ENCODE peak calls at places on chromosome 7, in nine cellular contexts. R, D, J, T, G, N, V, S and I are unnamed samples.
A peak's percentile ranks its signal among the peaks of the same experiment; 100 is the strongest.

GRCh38 chr7:150333659-150334058 is 7.8 kb downstream of the RARRES2 start:
- DNase-seq in R (no peak), D (no peak), J (no peak), T (no peak), G (no peak), N (no peak), V (no peak), S (no peak), I (no peak)

GRCh38 chr7:80134536-80135305 is at the start of gene GNAI1:
- DNase-seq in R (peak; percentile 88), D (peak; percentile 82), J (peak; percentile 81), T (peak; percentile 85), G (peak; percentile 62), N (peak; percentile 74), V (peak; percentile 64), S (peak; percentile 71), I (peak; percentile 91)

GRCh38 chr7:26588511-26588910 is 275.9 kb downstream of the SKAP2 start:
- DNase-seq in R (no peak), D (no peak), J (no peak), T (no peak), G (no peak), N (no peak), V (no peak), S (no peak), I (no peak)

GRCh38 chr7:120442838-120443237 is 169.9 kb downstream of the KCND2 start:
- DNase-seq in R (no peak), D (no peak), J (no peak), T (no peak), G (no peak), N (no peak), V (no peak), S (no peak), I (no peak)

GRCh38 chr7:34612671-34613070 is 45.3 kb upstream of the NPSR1 start:
- DNase-seq in R (peak; percentile 10), D (no peak), J (no peak), T (peak; percentile 54), G (no peak), N (no peak), V (no peak), S (no peak), I (peak; percentile 34)

GRCh38 chr7:19112290-19113000 is 5.0 kb downstream of the TWIST1 start:
- DNase-seq in R (peak; percentile 74), D (peak; percentile 85), J (peak; percentile 73), T (peak; percentile 41), G (no peak), N (peak; percentile 57), V (peak; percentile 24), S (no peak), I (no peak)

GRCh38 chr7:155292680-155293226 is 4.9 kb upstream of the INSIG1 start:
- DNase-seq in R (no peak), D (no peak), J (no peak), T (no peak), G (no peak), N (no peak), V (no peak), S (no peak), I (no peak)

GRCh38 chr7:91082854-91083495 is 181.3 kb upstream of the FZD1 start:
- DNase-seq in R (peak; percentile 62), D (no peak), J (peak; percentile 73), T (no peak), G (no peak), N (peak; percentile 62), V (no peak), S (no peak), I (no peak)

GRCh38 chr7:140084142-140084655 is 21.4 kb upstream of the PARP12 start:
- DNase-seq in R (no peak), D (no peak), J (no peak), T (no peak), G (no peak), N (no peak), V (no peak), S (no peak), I (no peak)

GRCh38 chr7:137967143-137968018 is 34.5 kb downstream of the CREB3L2 start:
- DNase-seq in R (peak; percentile 71), D (peak; percentile 45), J (peak; percentile 48), T (peak; percentile 86), G (no peak), N (peak; percentile 80), V (no peak), S (no peak), I (peak; percentile 62)

DNA sequence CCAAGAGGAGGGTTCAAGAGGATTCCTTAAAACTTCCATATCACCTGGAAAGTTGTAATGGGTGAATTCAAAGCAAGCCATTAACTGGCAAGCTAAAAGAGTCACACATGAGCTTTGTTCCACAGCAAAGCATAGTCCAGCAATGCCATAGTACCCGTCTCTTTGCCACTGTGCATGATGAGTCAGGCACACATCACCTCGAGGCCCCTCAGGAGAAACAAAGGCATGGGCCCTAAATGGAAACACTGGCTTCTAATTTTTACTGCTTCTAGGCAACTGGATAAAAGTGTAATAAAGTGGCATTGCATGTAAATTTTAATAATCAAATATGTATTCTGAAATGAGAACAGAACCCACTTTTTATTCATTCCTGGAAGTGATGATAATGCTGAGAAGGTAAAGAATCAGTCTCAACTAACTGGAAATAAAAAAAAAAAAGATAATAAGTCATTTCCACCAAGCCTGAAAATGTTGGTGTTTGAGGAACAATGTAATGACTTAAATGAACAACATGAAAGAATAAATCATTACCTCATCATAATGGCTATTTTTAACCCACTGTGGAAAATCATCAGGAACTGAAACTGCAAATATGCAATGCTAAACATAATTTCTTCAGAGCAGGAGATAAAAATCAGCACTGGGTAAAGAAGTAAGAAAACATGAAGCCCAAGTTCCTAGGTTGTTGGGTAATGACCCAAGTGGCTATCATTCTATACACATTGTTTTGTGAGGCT is 104.9 kb downstream of the CDK6 start:
- DNase-seq in R (peak; percentile 52), D (peak; percentile 54), J (peak; percentile 47), T (no peak), G (no peak), N (peak; percentile 45), V (no peak), S (no peak), I (no peak)
- H3K4me1 ChIP-seq in R (peaks cover 66% of the 10 kb centered on the region), D (peaks cover 42% of the 10 kb centered on the region), J (peaks cover 2% of the 10 kb centered on the region), T (no peaks in the 10 kb centered on the region), G (no peaks in the 10 kb centered on the region), N (peaks cover 15% of the 10 kb centered on the region), V (no peaks in the 10 kb centered on the region), S (peaks cover 6% of the 10 kb centered on the region), I (peaks cover 50% of the 10 kb centered on the region)

GRCh38 chr7:45567713-45568112 is 6.5 kb upstream of the ADCY1 start:
- DNase-seq in R (no peak), D (no peak), J (no peak), T (no peak), G (no peak), N (no peak), V (no peak), S (no peak), I (no peak)

GRCh38 chr7:45566386-45566785 is 7.8 kb upstream of the ADCY1 start:
- DNase-seq in R (no peak), D (no peak), J (no peak), T (no peak), G (no peak), N (no peak), V (no peak), S (no peak), I (no peak)

GRCh38 chr7:45569290-45569685 is 4.9 kb upstream of the ADCY1 start:
- DNase-seq in R (no peak), D (no peak), J (no peak), T (no peak), G (no peak), N (no peak), V (no peak), S (no peak), I (no peak)

GRCh38 chr7:45570797-45571196 is 3.4 kb upstream of the ADCY1 start:
- DNase-seq in R (no peak), D (no peak), J (no peak), T (no peak), G (no peak), N (no peak), V (no peak), S (no peak), I (no peak)

DNA sequence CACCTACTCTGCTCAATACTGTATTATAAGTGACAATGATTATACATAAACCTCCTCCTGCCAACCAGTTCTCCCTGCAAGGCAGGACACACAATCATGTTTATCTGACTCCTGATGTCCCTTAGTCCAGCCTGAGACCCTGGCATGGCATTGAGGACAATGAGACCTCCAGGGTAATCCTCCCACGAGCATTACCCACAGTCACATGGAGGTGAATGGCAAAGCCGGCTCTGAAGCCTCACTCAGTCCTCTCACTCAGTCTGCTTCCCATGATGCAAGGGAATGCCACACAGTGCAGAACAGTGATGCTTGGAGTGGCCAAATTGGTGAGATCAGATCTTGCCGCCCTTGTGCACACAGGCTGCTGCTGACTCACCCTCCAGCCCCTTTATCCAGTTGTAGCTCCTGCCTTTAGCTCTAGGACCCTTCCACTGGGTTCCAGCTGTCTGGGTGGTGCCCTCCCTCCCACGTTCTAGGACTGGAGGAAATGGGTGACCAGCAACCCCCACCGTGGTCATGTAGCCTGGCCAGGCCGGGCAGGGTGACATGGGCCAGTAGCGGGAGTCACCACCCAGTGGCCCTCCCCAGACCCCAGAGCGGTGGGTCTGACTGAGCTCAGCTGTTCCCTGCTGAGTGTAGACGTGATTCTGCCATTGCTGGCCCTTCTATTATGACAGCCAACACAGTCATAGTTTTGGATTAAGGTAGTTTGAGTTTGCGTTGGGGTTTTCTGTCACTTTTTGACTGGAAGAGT is 5.5 kb upstream of the ADCY1 start:
- DNase-seq in R (no peak), D (no peak), J (no peak), T (no peak), G (no peak), N (no peak), V (no peak), S (no peak), I (no peak)
- H3K27ac ChIP-seq in R (no peak overlapping the region), D (no peak overlapping the region), J (no peak overlapping the region), T (no peak overlapping the region), G (no peak overlapping the region), N (no peak overlapping the region), V (no peak overlapping the region), S (no peak overlapping the region), I (no peak overlapping the region)

GRCh38 chr7:4711093-4711492 is 29.0 kb downstream of the FOXK1 start:
- DNase-seq in R (no peak), D (no peak), J (no peak), T (no peak), G (no peak), N (no peak), V (no peak), S (no peak), I (no peak)
- H3K4me1 ChIP-seq in R (peaks cover 61% of the 10 kb centered on the region), D (peaks cover 20% of the 10 kb centered on the region), J (peaks cover 9% of the 10 kb centered on the region), T (peaks cover 11% of the 10 kb centered on the region), G (peaks cover 54% of the 10 kb centered on the region), N (peaks cover 29% of the 10 kb centered on the region), V (peaks cover 30% of the 10 kb centered on the region), S (peaks cover 72% of the 10 kb centered on the region), I (no peaks in the 10 kb centered on the region)

DNA sequence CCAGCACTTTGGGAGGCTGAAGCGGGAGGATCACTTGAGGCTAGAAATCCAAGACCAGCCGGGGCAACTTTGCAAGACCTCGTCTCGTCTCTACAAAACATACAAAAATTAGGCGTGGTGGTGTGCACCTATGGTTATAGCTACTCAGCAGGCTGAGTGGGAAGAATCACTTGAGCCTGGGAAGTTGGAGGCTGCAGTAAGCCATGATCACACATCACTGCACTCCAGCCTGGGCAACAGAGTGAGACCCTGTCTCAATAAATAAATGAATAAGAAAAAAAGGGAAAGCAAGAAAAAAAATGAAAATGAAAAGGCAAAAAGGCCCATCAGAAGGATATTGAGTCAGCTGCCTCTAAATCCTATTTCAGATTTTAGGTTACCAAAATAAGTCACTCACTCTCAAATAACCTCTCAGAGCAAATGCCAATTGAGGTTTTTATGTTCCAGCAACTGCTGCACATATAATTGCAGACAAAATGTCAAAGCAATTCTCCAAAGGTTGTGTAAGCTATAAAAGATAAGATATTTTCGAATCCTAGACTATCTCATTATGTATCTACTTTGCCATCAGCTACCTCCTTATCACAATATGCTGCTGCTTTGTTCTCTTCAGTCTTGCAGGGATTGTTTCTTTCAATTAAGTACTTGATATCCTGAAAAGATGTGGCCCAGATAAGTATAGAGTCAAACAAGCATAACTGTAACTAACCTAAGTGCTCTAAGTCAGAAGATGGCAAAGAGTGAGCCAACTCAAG is 4.7 kb downstream of the BAZ1B start:
- DNase-seq in R (no peak), D (no peak), J (no peak), T (peak; percentile 54), G (peak; percentile 1), N (no peak), V (no peak), S (no peak), I (no peak)
- H3K27ac ChIP-seq in R (no peak overlapping the region), D (no peak overlapping the region), J (no peak overlapping the region), T (no peak overlapping the region), G (no peak overlapping the region), N (no peak overlapping the region), V (peak overlapping the region; percentile 14), S (peak overlapping the region; percentile 31), I (no peak overlapping the region)